ENCODE peak calls at places on chromosome 20, in nine cellular contexts. One of them, this sample, is unnamed.
A peak's percentile ranks its signal among the peaks of the same experiment; 100 is the strongest.

GRCh38 chr20:14799671-14800070 is 462.3 kb upstream of the FLRT3 start:
- DNase-seq in endothelial cell of umbilical vein: no peak
- DNase-seq in uterus: no peak
- DNase-seq in body of pancreas: no peak
- DNase-seq in fibroblast of lung: no peak
- DNase-seq in CD4-positive, alpha-beta T cell: no peak
- DNase-seq in neuronal stem cell: no peak
- DNase-seq in ascending aorta: no peak
- DNase-seq in spleen: no peak
- DNase-seq in this sample: no peak

GRCh38 chr20:51980277-51980676 is 178.0 kb upstream of the SALL4 start:
- DNase-seq in CD4-positive, alpha-beta T cell: no peak
- DNase-seq in fibroblast of lung: no peak
- DNase-seq in spleen: no peak
- DNase-seq in body of pancreas: no peak
- DNase-seq in neuronal stem cell: no peak
- DNase-seq in endothelial cell of umbilical vein: no peak
- DNase-seq in uterus: no peak
- DNase-seq in ascending aorta: no peak
- DNase-seq in this sample: no peak

GRCh38 chr20:17648782-17649730 is 33.0 kb downstream of the RRBP1 start:
- DNase-seq in CD4-positive, alpha-beta T cell: peak; percentile 9
- DNase-seq in ascending aorta: no peak
- DNase-seq in fibroblast of lung: no peak
- DNase-seq in neuronal stem cell: no peak
- DNase-seq in body of pancreas: peak; percentile 79
- DNase-seq in uterus: peak; percentile 10
- DNase-seq in endothelial cell of umbilical vein: no peak
- DNase-seq in spleen: peak; percentile 82
- DNase-seq in this sample: no peak

GRCh38 chr20:51318058-51318960 is 224.2 kb downstream of the NFATC2 start:
- DNase-seq in fibroblast of lung: no peak
- DNase-seq in endothelial cell of umbilical vein: peak; percentile 12
- DNase-seq in spleen: no peak
- DNase-seq in body of pancreas: peak; percentile 69
- DNase-seq in uterus: no peak
- DNase-seq in neuronal stem cell: peak; percentile 69
- DNase-seq in CD4-positive, alpha-beta T cell: peak; percentile 22
- DNase-seq in ascending aorta: no peak
- DNase-seq in this sample: no peak

GRCh38 chr20:49328790-49329189 is 50.9 kb upstream of the ZNFX1 start:
- DNase-seq in body of pancreas: no peak
- DNase-seq in fibroblast of lung: no peak
- DNase-seq in ascending aorta: no peak
- DNase-seq in neuronal stem cell: no peak
- DNase-seq in CD4-positive, alpha-beta T cell: no peak
- DNase-seq in uterus: no peak
- DNase-seq in spleen: peak; percentile 11
- DNase-seq in endothelial cell of umbilical vein: no peak
- DNase-seq in this sample: no peak

GRCh38 chr20:42007251-42007650 is 389.1 kb upstream of the CHD6 start:
- DNase-seq in ascending aorta: no peak
- DNase-seq in uterus: no peak
- DNase-seq in endothelial cell of umbilical vein: no peak
- DNase-seq in spleen: no peak
- DNase-seq in neuronal stem cell: no peak
- DNase-seq in body of pancreas: no peak
- DNase-seq in CD4-positive, alpha-beta T cell: no peak
- DNase-seq in fibroblast of lung: no peak
- DNase-seq in this sample: no peak

GRCh38 chr20:61249626-61250025 is 2.4 kb upstream of the CDH4 start:
- DNase-seq in endothelial cell of umbilical vein: no peak
- DNase-seq in body of pancreas: no peak
- DNase-seq in uterus: no peak
- DNase-seq in spleen: no peak
- DNase-seq in neuronal stem cell: no peak
- DNase-seq in ascending aorta: no peak
- DNase-seq in fibroblast of lung: no peak
- DNase-seq in CD4-positive, alpha-beta T cell: no peak
- DNase-seq in this sample: no peak

GRCh38 chr20:37362821-37363220 is 16.9 kb downstream of the SRC start:
- DNase-seq in endothelial cell of umbilical vein: no peak
- DNase-seq in body of pancreas: no peak
- DNase-seq in uterus: no peak
- DNase-seq in ascending aorta: no peak
- DNase-seq in neuronal stem cell: no peak
- DNase-seq in fibroblast of lung: no peak
- DNase-seq in spleen: peak; percentile 55
- DNase-seq in CD4-positive, alpha-beta T cell: no peak
- DNase-seq in this sample: no peak

GRCh38 chr20:61917459-61917858 is 148.2 kb downstream of the TAF4 start:
- DNase-seq in CD4-positive, alpha-beta T cell: no peak
- DNase-seq in body of pancreas: no peak
- DNase-seq in fibroblast of lung: no peak
- DNase-seq in endothelial cell of umbilical vein: no peak
- DNase-seq in spleen: no peak
- DNase-seq in neuronal stem cell: no peak
- DNase-seq in uterus: no peak
- DNase-seq in ascending aorta: no peak
- DNase-seq in this sample: no peak

GRCh38 chr20:43349841-43350240 is 107.9 kb upstream of the SRSF6 start:
- DNase-seq in uterus: no peak
- DNase-seq in ascending aorta: no peak
- DNase-seq in fibroblast of lung: no peak
- DNase-seq in neuronal stem cell: no peak
- DNase-seq in CD4-positive, alpha-beta T cell: no peak
- DNase-seq in body of pancreas: no peak
- DNase-seq in spleen: no peak
- DNase-seq in endothelial cell of umbilical vein: no peak
- DNase-seq in this sample: no peak

GRCh38 chr20:17662333-17663039 is 19.6 kb downstream of the RRBP1 start:
- DNase-seq in neuronal stem cell: no peak
- DNase-seq in CD4-positive, alpha-beta T cell: no peak
- DNase-seq in endothelial cell of umbilical vein: no peak
- DNase-seq in body of pancreas: peak; percentile 73
- DNase-seq in ascending aorta: peak; percentile 82
- DNase-seq in uterus: peak; percentile 50
- DNase-seq in fibroblast of lung: peak; percentile 46
- DNase-seq in spleen: peak; percentile 31
- DNase-seq in this sample: no peak

GRCh38 chr20:37327748-37328147 is 18.2 kb upstream of the SRC start:
- DNase-seq in body of pancreas: peak; percentile 49
- DNase-seq in fibroblast of lung: peak; percentile 86
- DNase-seq in CD4-positive, alpha-beta T cell: no peak
- DNase-seq in endothelial cell of umbilical vein: no peak
- DNase-seq in neuronal stem cell: no peak
- DNase-seq in ascending aorta: peak; percentile 96
- DNase-seq in uterus: peak; percentile 98
- DNase-seq in spleen: peak; percentile 47
- DNase-seq in this sample: no peak

GRCh38 chr20:44039741-44040140 is 125.1 kb downstream of the TOX2 start:
- DNase-seq in neuronal stem cell: no peak
- DNase-seq in endothelial cell of umbilical vein: no peak
- DNase-seq in spleen: peak; percentile 41
- DNase-seq in fibroblast of lung: no peak
- DNase-seq in uterus: no peak
- DNase-seq in CD4-positive, alpha-beta T cell: no peak
- DNase-seq in ascending aorta: peak; percentile 40
- DNase-seq in body of pancreas: no peak
- DNase-seq in this sample: no peak

GRCh38 chr20:5180421-5180820 is 53.6 kb downstream of the CDS2 start:
- DNase-seq in spleen: no peak
- DNase-seq in body of pancreas: no peak
- DNase-seq in CD4-positive, alpha-beta T cell: no peak
- DNase-seq in fibroblast of lung: no peak
- DNase-seq in endothelial cell of umbilical vein: peak; percentile 62
- DNase-seq in ascending aorta: no peak
- DNase-seq in uterus: no peak
- DNase-seq in neuronal stem cell: no peak
- DNase-seq in this sample: no peak

GRCh38 chr20:58153121-58153520 is 75.3 kb downstream of the ANKRD60 start:
- DNase-seq in fibroblast of lung: no peak
- DNase-seq in spleen: no peak
- DNase-seq in body of pancreas: no peak
- DNase-seq in CD4-positive, alpha-beta T cell: no peak
- DNase-seq in neuronal stem cell: no peak
- DNase-seq in endothelial cell of umbilical vein: no peak
- DNase-seq in ascending aorta: no peak
- DNase-seq in uterus: no peak
- DNase-seq in this sample: no peak

GRCh38 chr20:9348746-9349145 is 165.6 kb upstream of the LAMP5 start:
- DNase-seq in neuronal stem cell: no peak
- DNase-seq in endothelial cell of umbilical vein: peak; percentile 48
- DNase-seq in uterus: no peak
- DNase-seq in fibroblast of lung: no peak
- DNase-seq in body of pancreas: no peak
- DNase-seq in CD4-positive, alpha-beta T cell: no peak
- DNase-seq in spleen: no peak
- DNase-seq in ascending aorta: no peak
- DNase-seq in this sample: no peak

GRCh38 chr20:16434087-16434664 is 139.1 kb downstream of the KIF16B start:
- DNase-seq in neuronal stem cell: peak; percentile 5
- DNase-seq in ascending aorta: no peak
- DNase-seq in fibroblast of lung: peak; percentile 43
- DNase-seq in endothelial cell of umbilical vein: peak; percentile 52
- DNase-seq in body of pancreas: peak; percentile 77
- DNase-seq in CD4-positive, alpha-beta T cell: peak; percentile 6
- DNase-seq in spleen: peak; percentile 77
- DNase-seq in uterus: peak; percentile 27
- DNase-seq in this sample: no peak

GRCh38 chr20:16385891-16386290 is 187.4 kb downstream of the KIF16B start:
- DNase-seq in ascending aorta: no peak
- DNase-seq in fibroblast of lung: no peak
- DNase-seq in body of pancreas: no peak
- DNase-seq in endothelial cell of umbilical vein: no peak
- DNase-seq in CD4-positive, alpha-beta T cell: no peak
- DNase-seq in spleen: no peak
- DNase-seq in neuronal stem cell: no peak
- DNase-seq in uterus: no peak
- DNase-seq in this sample: no peak

GRCh38 chr20:54290636-54291035 is 82.7 kb downstream of the PFDN4 start:
- DNase-seq in spleen: no peak
- DNase-seq in fibroblast of lung: no peak
- DNase-seq in endothelial cell of umbilical vein: no peak
- DNase-seq in body of pancreas: no peak
- DNase-seq in ascending aorta: no peak
- DNase-seq in neuronal stem cell: no peak
- DNase-seq in CD4-positive, alpha-beta T cell: no peak
- DNase-seq in uterus: no peak
- DNase-seq in this sample: no peak

GRCh38 chr20:54284928-54285704 is 77.2 kb downstream of the PFDN4 start:
- DNase-seq in spleen: no peak
- DNase-seq in uterus: no peak
- DNase-seq in endothelial cell of umbilical vein: peak; percentile 74
- DNase-seq in CD4-positive, alpha-beta T cell: no peak
- DNase-seq in fibroblast of lung: no peak
- DNase-seq in body of pancreas: no peak
- DNase-seq in ascending aorta: no peak
- DNase-seq in neuronal stem cell: no peak
- DNase-seq in this sample: peak; percentile 5
- H3K27me3 ChIP-seq in spleen: no peaks in the 10 kb centered on the region
- H3K27me3 ChIP-seq in uterus: no peaks in the 10 kb centered on the region
- H3K27me3 ChIP-seq in endothelial cell of umbilical vein: no peaks in the 10 kb centered on the region
- H3K27me3 ChIP-seq in CD4-positive, alpha-beta T cell: no peaks in the 10 kb centered on the region
- H3K27me3 ChIP-seq in fibroblast of lung: no peaks in the 10 kb centered on the region
- H3K27me3 ChIP-seq in body of pancreas: no peaks in the 10 kb centered on the region
- H3K27me3 ChIP-seq in ascending aorta: no peaks in the 10 kb centered on the region
- H3K27me3 ChIP-seq in neuronal stem cell: no peaks in the 10 kb centered on the region
- H3K27me3 ChIP-seq in this sample: no peaks in the 10 kb centered on the region

DNA sequence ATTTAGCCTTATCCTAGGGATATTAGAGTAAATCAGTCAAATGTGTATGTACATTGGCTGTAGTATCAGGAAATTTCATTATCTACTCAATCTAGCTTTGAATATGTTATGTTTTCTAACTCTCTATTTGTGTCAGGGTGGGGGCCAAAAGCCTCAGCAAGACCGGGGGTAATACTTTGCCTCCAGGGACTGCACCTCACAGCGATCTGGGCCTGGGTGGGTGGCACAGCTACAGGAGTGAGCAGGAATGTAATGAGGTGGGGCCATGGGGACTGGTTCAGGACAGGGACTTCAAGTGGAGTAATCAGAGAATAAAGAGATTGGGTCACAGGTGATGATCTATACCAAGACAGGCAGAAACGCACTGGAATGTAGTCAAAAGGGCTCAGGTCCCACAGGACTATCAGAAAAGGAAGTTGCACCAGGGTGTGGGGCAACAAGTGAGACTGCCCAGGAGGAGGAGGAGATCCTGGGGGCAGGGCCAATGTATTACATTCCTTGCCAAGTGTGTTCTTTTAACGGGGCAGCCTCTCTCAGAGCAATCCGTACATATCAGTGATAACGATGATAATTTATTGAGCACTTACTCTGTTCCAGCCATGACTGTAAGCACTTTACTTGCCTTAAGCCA is 54.0 kb downstream of the PIGU start:
- DNase-seq in ascending aorta: no peak
- DNase-seq in CD4-positive, alpha-beta T cell: no peak
- DNase-seq in spleen: peak; percentile 74
- DNase-seq in neuronal stem cell: no peak
- DNase-seq in uterus: no peak
- DNase-seq in body of pancreas: no peak
- DNase-seq in fibroblast of lung: no peak
- DNase-seq in endothelial cell of umbilical vein: no peak
- DNase-seq in this sample: no peak
- H3K27ac ChIP-seq in ascending aorta: no peak overlapping the region
- H3K27ac ChIP-seq in CD4-positive, alpha-beta T cell: no peak overlapping the region
- H3K27ac ChIP-seq in spleen: peak overlapping the region; percentile 30
- H3K27ac ChIP-seq in neuronal stem cell: no peak overlapping the region
- H3K27ac ChIP-seq in uterus: no peak overlapping the region
- H3K27ac ChIP-seq in body of pancreas: no peak overlapping the region
- H3K27ac ChIP-seq in fibroblast of lung: no peak overlapping the region
- H3K27ac ChIP-seq in endothelial cell of umbilical vein: no peak overlapping the region
- H3K27ac ChIP-seq in this sample: no peak overlapping the region

DNA sequence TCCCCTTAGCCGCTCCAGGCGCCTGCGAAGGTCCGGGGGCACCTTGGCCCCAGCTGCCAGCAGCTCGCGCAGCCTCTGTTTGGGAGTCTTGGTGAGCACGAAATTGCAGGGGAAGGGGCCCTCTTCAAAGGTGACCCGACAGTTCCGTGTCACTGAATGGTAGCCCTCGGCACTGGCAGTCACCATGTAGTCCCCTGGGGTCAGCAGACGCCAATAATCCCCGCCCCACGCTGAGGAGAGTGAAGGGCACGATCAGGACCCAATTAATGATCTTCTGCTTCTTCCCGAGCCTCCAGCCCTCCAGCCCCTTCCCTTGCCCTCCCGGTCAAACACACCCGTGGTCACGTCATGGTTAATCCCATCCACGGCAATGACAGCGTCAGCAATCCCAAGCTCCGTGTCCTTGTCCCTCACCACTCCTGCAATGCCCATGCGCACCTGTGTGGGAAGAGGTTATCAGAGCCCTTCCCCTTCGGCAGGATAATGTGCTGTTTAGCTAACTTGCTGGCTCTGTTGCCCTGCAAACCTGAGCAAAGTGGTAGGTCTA is 6.2 kb downstream of the CPXM1 start:
- DNase-seq in uterus: no peak
- DNase-seq in spleen: no peak
- DNase-seq in endothelial cell of umbilical vein: no peak
- DNase-seq in CD4-positive, alpha-beta T cell: no peak
- DNase-seq in neuronal stem cell: no peak
- DNase-seq in ascending aorta: no peak
- DNase-seq in body of pancreas: no peak
- DNase-seq in fibroblast of lung: no peak
- DNase-seq in this sample: no peak
- H3K27me3 ChIP-seq in uterus: no peaks in the 10 kb centered on the region
- H3K27me3 ChIP-seq in spleen: peaks cover 42% of the 10 kb centered on the region
- H3K27me3 ChIP-seq in endothelial cell of umbilical vein: peaks cover 1% of the 10 kb centered on the region
- H3K27me3 ChIP-seq in CD4-positive, alpha-beta T cell: peaks cover 17% of the 10 kb centered on the region
- H3K27me3 ChIP-seq in neuronal stem cell: no peaks in the 10 kb centered on the region
- H3K27me3 ChIP-seq in ascending aorta: no peaks in the 10 kb centered on the region
- H3K27me3 ChIP-seq in body of pancreas: no peaks in the 10 kb centered on the region
- H3K27me3 ChIP-seq in fibroblast of lung: peaks cover 16% of the 10 kb centered on the region
- H3K27me3 ChIP-seq in this sample: peaks cover 62% of the 10 kb centered on the region

GRCh38 chr20:10433623-10434466 is at the start of gene MKKS:
- DNase-seq in ascending aorta: peak; percentile 94
- DNase-seq in neuronal stem cell: peak; percentile 90
- DNase-seq in CD4-positive, alpha-beta T cell: peak; percentile 81
- DNase-seq in uterus: peak; percentile 89
- DNase-seq in body of pancreas: peak; percentile 89
- DNase-seq in spleen: peak; percentile 98
- DNase-seq in endothelial cell of umbilical vein: peak; percentile 90
- DNase-seq in fibroblast of lung: peak; percentile 94
- DNase-seq in this sample: no peak
- H3K27ac ChIP-seq in ascending aorta: peak within 1 kb of the TSS; percentile 84
- H3K27ac ChIP-seq in neuronal stem cell: peak within 1 kb of the TSS; percentile 86
- H3K27ac ChIP-seq in CD4-positive, alpha-beta T cell: peak within 1 kb of the TSS; percentile 76
- H3K27ac ChIP-seq in uterus: peak within 1 kb of the TSS; percentile 85
- H3K27ac ChIP-seq in body of pancreas: peak within 1 kb of the TSS; percentile 90
- H3K27ac ChIP-seq in spleen: peak within 1 kb of the TSS; percentile 96
- H3K27ac ChIP-seq in endothelial cell of umbilical vein: peak within 1 kb of the TSS; percentile 97
- H3K27ac ChIP-seq in fibroblast of lung: peak within 1 kb of the TSS; percentile 78
- H3K27ac ChIP-seq in this sample: peak within 1 kb of the TSS; percentile 99

This sample was measured in keratinocyte.